ENCODE peak calls at places on chromosomes 2 and 18, in eight cellular contexts. One of them, this sample, is unnamed.

GRCh38 chr2:40317047-40317446 is 134.8 kb downstream of the SLC8A1 start:
- DNase-seq in IMR-90: peak; percentile 46
- DNase-seq in H1: no peak
- DNase-seq in naive thymus-derived CD8-positive, alpha-beta T cell: no peak
- DNase-seq in transverse colon: no peak
- DNase-seq in GM04504: no peak
- DNase-seq in H7: no peak
- DNase-seq in ACHN: no peak
- DNase-seq in this sample: no peak

GRCh38 chr2:60383421-60384117 is 169.9 kb downstream of the BCL11A start:
- DNase-seq in IMR-90: no peak
- DNase-seq in H1: no peak
- DNase-seq in naive thymus-derived CD8-positive, alpha-beta T cell: no peak
- DNase-seq in transverse colon: no peak
- DNase-seq in GM04504: no peak
- DNase-seq in H7: no peak
- DNase-seq in ACHN: no peak
- DNase-seq in this sample: no peak

GRCh38 chr2:113050921-113051895 is 1.5 kb downstream of the IL36B start:
- DNase-seq in IMR-90: no peak
- DNase-seq in H1: no peak
- DNase-seq in naive thymus-derived CD8-positive, alpha-beta T cell: no peak
- DNase-seq in transverse colon: no peak
- DNase-seq in GM04504: no peak
- DNase-seq in H7: no peak
- DNase-seq in ACHN: no peak
- DNase-seq in this sample: no peak

GRCh38 chr2:55961318-55961911 is 37.8 kb upstream of the EFEMP1 start:
- DNase-seq in IMR-90: peak; percentile 66
- DNase-seq in H1: no peak
- DNase-seq in naive thymus-derived CD8-positive, alpha-beta T cell: no peak
- DNase-seq in transverse colon: no peak
- DNase-seq in GM04504: peak; percentile 30
- DNase-seq in H7: peak; percentile 27
- DNase-seq in ACHN: peak; percentile 60
- DNase-seq in this sample: peak; percentile 51

GRCh38 chr18:5518899-5519371 is 24.9 kb downstream of the EPB41L3 start:
- DNase-seq in IMR-90: peak; percentile 71
- DNase-seq in H1: no peak
- DNase-seq in naive thymus-derived CD8-positive, alpha-beta T cell: no peak
- DNase-seq in transverse colon: no peak
- DNase-seq in GM04504: no peak
- DNase-seq in H7: no peak
- DNase-seq in ACHN: no peak
- DNase-seq in this sample: no peak

GRCh38 chr2:98935777-98936132 is 270 bp downstream of the CRACDL start:
- DNase-seq in IMR-90: no peak
- DNase-seq in H1: no peak
- DNase-seq in naive thymus-derived CD8-positive, alpha-beta T cell: no peak
- DNase-seq in transverse colon: no peak
- DNase-seq in GM04504: no peak
- DNase-seq in H7: no peak
- DNase-seq in ACHN: no peak
- DNase-seq in this sample: no peak

GRCh38 chr18:26443853-26444252 is 104.5 kb downstream of the KCTD1 start:
- DNase-seq in IMR-90: no peak
- DNase-seq in H1: no peak
- DNase-seq in naive thymus-derived CD8-positive, alpha-beta T cell: no peak
- DNase-seq in transverse colon: no peak
- DNase-seq in GM04504: no peak
- DNase-seq in H7: no peak
- DNase-seq in ACHN: no peak
- DNase-seq in this sample: no peak

GRCh38 chr2:162196611-162197010 is 44.6 kb upstream of the GCG start:
- DNase-seq in IMR-90: peak; percentile 91
- DNase-seq in H1: no peak
- DNase-seq in naive thymus-derived CD8-positive, alpha-beta T cell: no peak
- DNase-seq in transverse colon: no peak
- DNase-seq in GM04504: no peak
- DNase-seq in H7: no peak
- DNase-seq in ACHN: no peak
- DNase-seq in this sample: no peak

GRCh38 chr2:20235655-20236302 is 10.8 kb upstream of the SDC1 start:
- DNase-seq in IMR-90: no peak
- DNase-seq in H1: peak; percentile 43
- DNase-seq in naive thymus-derived CD8-positive, alpha-beta T cell: no peak
- DNase-seq in transverse colon: peak; percentile 87
- DNase-seq in GM04504: no peak
- DNase-seq in H7: peak; percentile 30
- DNase-seq in ACHN: no peak
- DNase-seq in this sample: no peak

GRCh38 chr2:110802213-110802932 is 70.0 kb downstream of the ACOXL start:
- DNase-seq in IMR-90: no peak
- DNase-seq in H1: no peak
- DNase-seq in naive thymus-derived CD8-positive, alpha-beta T cell: no peak
- DNase-seq in transverse colon: no peak
- DNase-seq in GM04504: no peak
- DNase-seq in H7: peak; percentile 70
- DNase-seq in ACHN: no peak
- DNase-seq in this sample: no peak

GRCh38 chr2:95316466-95317122 is 19.4 kb downstream of the KCNIP3 start:
- DNase-seq in IMR-90: peak; percentile 42
- DNase-seq in H1: no peak
- DNase-seq in naive thymus-derived CD8-positive, alpha-beta T cell: no peak
- DNase-seq in transverse colon: no peak
- DNase-seq in GM04504: peak; percentile 47
- DNase-seq in H7: no peak
- DNase-seq in ACHN: peak; percentile 92
- DNase-seq in this sample: no peak

GRCh38 chr2:129055829-129056228 is 737.2 kb upstream of the HS6ST1 start:
- DNase-seq in IMR-90: no peak
- DNase-seq in H1: no peak
- DNase-seq in naive thymus-derived CD8-positive, alpha-beta T cell: no peak
- DNase-seq in transverse colon: no peak
- DNase-seq in GM04504: no peak
- DNase-seq in H7: no peak
- DNase-seq in ACHN: no peak
- DNase-seq in this sample: no peak

GRCh38 chr18:49098386-49098785 is 147.6 kb upstream of the SMAD7 start:
- DNase-seq in IMR-90: no peak
- DNase-seq in H1: no peak
- DNase-seq in naive thymus-derived CD8-positive, alpha-beta T cell: no peak
- DNase-seq in transverse colon: no peak
- DNase-seq in GM04504: no peak
- DNase-seq in H7: no peak
- DNase-seq in ACHN: no peak
- DNase-seq in this sample: peak; percentile 32

GRCh38 chr2:6352906-6353515 is 512.7 kb downstream of the CMPK2 start:
- DNase-seq in IMR-90: peak; percentile 58
- DNase-seq in H1: peak; percentile 88
- DNase-seq in naive thymus-derived CD8-positive, alpha-beta T cell: no peak
- DNase-seq in transverse colon: peak; percentile 71
- DNase-seq in GM04504: no peak
- DNase-seq in H7: peak; percentile 75
- DNase-seq in ACHN: peak; percentile 58
- DNase-seq in this sample: peak; percentile 72

GRCh38 chr2:171432969-171433762 is 624 bp downstream of the METTL8 start:
- DNase-seq in IMR-90: peak; percentile 18
- DNase-seq in H1: no peak
- DNase-seq in naive thymus-derived CD8-positive, alpha-beta T cell: no peak
- DNase-seq in transverse colon: peak; percentile 72
- DNase-seq in GM04504: no peak
- DNase-seq in H7: peak; percentile 29
- DNase-seq in ACHN: peak; percentile 54
- DNase-seq in this sample: peak; percentile 56

GRCh38 chr2:143513081-143513480 is 383.9 kb downstream of the ARHGAP15 start:
- DNase-seq in IMR-90: peak; percentile 75
- DNase-seq in H1: peak; percentile 53
- DNase-seq in naive thymus-derived CD8-positive, alpha-beta T cell: no peak
- DNase-seq in transverse colon: no peak
- DNase-seq in GM04504: peak; percentile 70
- DNase-seq in H7: peak; percentile 32
- DNase-seq in ACHN: peak; percentile 48
- DNase-seq in this sample: peak; percentile 67

GRCh38 chr2:86038291-86039081 is 67.2 kb downstream of the POLR1A start:
- DNase-seq in IMR-90: no peak
- DNase-seq in H1: no peak
- DNase-seq in naive thymus-derived CD8-positive, alpha-beta T cell: peak; percentile 47
- DNase-seq in transverse colon: peak; percentile 54
- DNase-seq in GM04504: no peak
- DNase-seq in H7: no peak
- DNase-seq in ACHN: peak; percentile 79
- DNase-seq in this sample: no peak

GRCh38 chr2:176148758-176149483 is 2.4 kb upstream of the HOXD4 start:
- DNase-seq in IMR-90: no peak
- DNase-seq in H1: no peak
- DNase-seq in naive thymus-derived CD8-positive, alpha-beta T cell: no peak
- DNase-seq in transverse colon: no peak
- DNase-seq in GM04504: no peak
- DNase-seq in H7: no peak
- DNase-seq in ACHN: no peak
- DNase-seq in this sample: no peak

GRCh38 chr18:37559194-37559593 is 6.4 kb downstream of the CELF4 start:
- DNase-seq in IMR-90: no peak
- DNase-seq in H1: no peak
- DNase-seq in naive thymus-derived CD8-positive, alpha-beta T cell: no peak
- DNase-seq in transverse colon: no peak
- DNase-seq in GM04504: no peak
- DNase-seq in H7: no peak
- DNase-seq in ACHN: no peak
- DNase-seq in this sample: no peak

GRCh38 chr2:10580991-10581390 is 108.8 kb downstream of the NOL10 start:
- DNase-seq in IMR-90: no peak
- DNase-seq in H1: no peak
- DNase-seq in naive thymus-derived CD8-positive, alpha-beta T cell: no peak
- DNase-seq in transverse colon: no peak
- DNase-seq in GM04504: no peak
- DNase-seq in H7: no peak
- DNase-seq in ACHN: no peak
- DNase-seq in this sample: no peak

GRCh38 chr2:200258881-200259576 is 47.5 kb upstream of the SPATS2L start:
- DNase-seq in IMR-90: peak; percentile 49
- DNase-seq in H1: no peak
- DNase-seq in naive thymus-derived CD8-positive, alpha-beta T cell: no peak
- DNase-seq in transverse colon: no peak
- DNase-seq in GM04504: no peak
- DNase-seq in H7: no peak
- DNase-seq in ACHN: no peak
- DNase-seq in this sample: no peak

GRCh38 chr2:70258532-70258875 is 567 bp downstream of the PCYOX1 start:
- DNase-seq in IMR-90: peak; percentile 17
- DNase-seq in H1: peak; percentile 63
- DNase-seq in naive thymus-derived CD8-positive, alpha-beta T cell: no peak
- DNase-seq in transverse colon: peak; percentile 54
- DNase-seq in GM04504: no peak
- DNase-seq in H7: no peak
- DNase-seq in ACHN: no peak
- DNase-seq in this sample: peak; percentile 59

GRCh38 chr2:100964706-100965269 is 37.3 kb upstream of the RPL31 start:
- DNase-seq in IMR-90: no peak
- DNase-seq in H1: no peak
- DNase-seq in naive thymus-derived CD8-positive, alpha-beta T cell: no peak
- DNase-seq in transverse colon: no peak
- DNase-seq in GM04504: no peak
- DNase-seq in H7: no peak
- DNase-seq in ACHN: no peak
- DNase-seq in this sample: no peak

GRCh38 chr2:8675543-8675942 is 6.3 kb upstream of the ID2 start:
- DNase-seq in IMR-90: no peak
- DNase-seq in H1: no peak
- DNase-seq in naive thymus-derived CD8-positive, alpha-beta T cell: no peak
- DNase-seq in transverse colon: no peak
- DNase-seq in GM04504: no peak
- DNase-seq in H7: no peak
- DNase-seq in ACHN: no peak
- DNase-seq in this sample: no peak

GRCh38 chr2:61340242-61340641 is 130.6 kb downstream of the USP34 start:
- DNase-seq in IMR-90: peak; percentile 91
- DNase-seq in H1: no peak
- DNase-seq in naive thymus-derived CD8-positive, alpha-beta T cell: no peak
- DNase-seq in transverse colon: no peak
- DNase-seq in GM04504: no peak
- DNase-seq in H7: no peak
- DNase-seq in ACHN: no peak
- DNase-seq in this sample: no peak

GRCh38 chr18:74831571-74832250 is 234.0 kb downstream of the ZNF407 start:
- DNase-seq in IMR-90: peak; percentile 45
- DNase-seq in H1: no peak
- DNase-seq in naive thymus-derived CD8-positive, alpha-beta T cell: no peak
- DNase-seq in transverse colon: no peak
- DNase-seq in GM04504: no peak
- DNase-seq in H7: no peak
- DNase-seq in ACHN: no peak
- DNase-seq in this sample: no peak

GRCh38 chr2:222865301-222865700 is 4.5 kb downstream of the ACSL3 start:
- DNase-seq in IMR-90: no peak
- DNase-seq in H1: no peak
- DNase-seq in naive thymus-derived CD8-positive, alpha-beta T cell: no peak
- DNase-seq in transverse colon: no peak
- DNase-seq in GM04504: no peak
- DNase-seq in H7: no peak
- DNase-seq in ACHN: no peak
- DNase-seq in this sample: no peak

GRCh38 chr2:27185331-27186026 is 26.4 kb upstream of the ATRAID start:
- DNase-seq in IMR-90: peak; percentile 80
- DNase-seq in H1: no peak
- DNase-seq in naive thymus-derived CD8-positive, alpha-beta T cell: no peak
- DNase-seq in transverse colon: peak; percentile 51
- DNase-seq in GM04504: peak; percentile 71
- DNase-seq in H7: no peak
- DNase-seq in ACHN: no peak
- DNase-seq in this sample: no peak

GRCh38 chr2:188598551-188598950 is 306.9 kb downstream of the GULP1 start:
- DNase-seq in IMR-90: no peak
- DNase-seq in H1: no peak
- DNase-seq in naive thymus-derived CD8-positive, alpha-beta T cell: no peak
- DNase-seq in transverse colon: no peak
- DNase-seq in GM04504: no peak
- DNase-seq in H7: no peak
- DNase-seq in ACHN: peak; percentile 20
- DNase-seq in this sample: no peak

GRCh38 chr18:45839415-45840395 is 14.2 kb downstream of the SIGLEC15 start:
- DNase-seq in IMR-90: peak; percentile 80
- DNase-seq in H1: peak; percentile 52
- DNase-seq in naive thymus-derived CD8-positive, alpha-beta T cell: no peak
- DNase-seq in transverse colon: no peak
- DNase-seq in GM04504: peak; percentile 62
- DNase-seq in H7: peak; percentile 79
- DNase-seq in ACHN: peak; percentile 75
- DNase-seq in this sample: peak; percentile 50

GRCh38 chr18:55546873-55547704 is 40.9 kb downstream of the TCF4 start:
- DNase-seq in IMR-90: peak; percentile 82
- DNase-seq in H1: no peak
- DNase-seq in naive thymus-derived CD8-positive, alpha-beta T cell: no peak
- DNase-seq in transverse colon: no peak
- DNase-seq in GM04504: peak; percentile 25
- DNase-seq in H7: no peak
- DNase-seq in ACHN: no peak
- DNase-seq in this sample: no peak

GRCh38 chr2:228983700-228984099 is 287.4 kb downstream of the PID1 start:
- DNase-seq in IMR-90: no peak
- DNase-seq in H1: no peak
- DNase-seq in naive thymus-derived CD8-positive, alpha-beta T cell: no peak
- DNase-seq in transverse colon: no peak
- DNase-seq in GM04504: no peak
- DNase-seq in H7: no peak
- DNase-seq in ACHN: no peak
- DNase-seq in this sample: no peak

GRCh38 chr2:98188351-98189046 is 101.5 kb downstream of the VWA3B start:
- DNase-seq in IMR-90: no peak
- DNase-seq in H1: no peak
- DNase-seq in naive thymus-derived CD8-positive, alpha-beta T cell: no peak
- DNase-seq in transverse colon: no peak
- DNase-seq in GM04504: no peak
- DNase-seq in H7: no peak
- DNase-seq in ACHN: no peak
- DNase-seq in this sample: no peak